ENCODE peak calls at places on chromosomes 12 and 14, in five cellular contexts. A, V, J, L and S are unnamed samples.

GRCh38 chr12:1936406-1937320 is 18.2 kb upstream of the CACNA2D4 start:
- DNase-seq in A (peak; percentile 40), V (no peak), J (peak; percentile 87), L (peak; percentile 81), S (no peak)

GRCh38 chr12:91181053-91181452 is 1.6 kb downstream of the DCN start:
- DNase-seq in A (no peak), V (no peak), J (no peak), L (peak; percentile 8), S (no peak)

GRCh38 chr12:95820096-95820703 is 29.6 kb upstream of the NTN4 start:
- DNase-seq in A (no peak), V (no peak), J (no peak), L (peak; percentile 25), S (peak; percentile 67)

GRCh38 chr12:75489613-75490210 is 9.2 kb downstream of the GLIPR1 start:
- DNase-seq in A (no peak), V (no peak), J (no peak), L (peak; percentile 62), S (no peak)

GRCh38 chr12:131085125-131085815 is 131.6 kb downstream of the ADGRD1 start:
- DNase-seq in A (no peak), V (peak; percentile 2), J (peak; percentile 22), L (no peak), S (peak; percentile 3)

GRCh38 chr12:102950950-102951490 is 6.5 kb upstream of the ASCL1 start:
- DNase-seq in A (no peak), V (no peak), J (no peak), L (no peak), S (no peak)

GRCh38 chr12:120091371-120092090 is 25.0 kb downstream of the RAB35 start:
- DNase-seq in A (no peak), V (no peak), J (no peak), L (no peak), S (no peak)

GRCh38 chr12:76123301-76124212 is 39.1 kb upstream of the NAP1L1 start:
- DNase-seq in A (peak; percentile 16), V (no peak), J (no peak), L (peak; percentile 61), S (no peak)

GRCh38 chr12:124545508-124546418 is 21.6 kb downstream of the NCOR2 start:
- DNase-seq in A (no peak), V (no peak), J (no peak), L (peak; percentile 88), S (no peak)

GRCh38 chr12:119788783-119789182 is 88.3 kb downstream of the CIT start:
- DNase-seq in A (no peak), V (no peak), J (no peak), L (no peak), S (no peak)

GRCh38 chr12:14258468-14258947 is 107.0 kb upstream of the ATF7IP start:
- DNase-seq in A (no peak), V (no peak), J (no peak), L (no peak), S (no peak)

GRCh38 chr14:103533137-103533998 is 4.4 kb downstream of the TRMT61A start:
- DNase-seq in A (no peak), V (no peak), J (no peak), L (no peak), S (no peak)

GRCh38 chr12:39846971-39847661 is 227.5 kb upstream of the ABCD2 start:
- DNase-seq in A (no peak), V (no peak), J (no peak), L (peak; percentile 36), S (no peak)

GRCh38 chr12:130916251-130916911 is 37.3 kb upstream of the ADGRD1 start:
- DNase-seq in A (no peak), V (no peak), J (peak; percentile 62), L (no peak), S (peak; percentile 63)

GRCh38 chr12:91383106-91383505 is 200.5 kb upstream of the DCN start:
- DNase-seq in A (no peak), V (no peak), J (no peak), L (no peak), S (no peak)

GRCh38 chr12:104718581-104718980 is 239.5 kb downstream of the SLC41A2 start:
- DNase-seq in A (peak; percentile 53), V (no peak), J (no peak), L (peak; percentile 54), S (no peak)

GRCh38 chr12:94725375-94726168 is 75.2 kb upstream of the TMCC3 start:
- DNase-seq in A (peak; percentile 20), V (no peak), J (no peak), L (peak; percentile 20), S (no peak)

GRCh38 chr12:75207338-75208083 is 2.1 kb downstream of the KCNC2 start:
- DNase-seq in A (no peak), V (no peak), J (no peak), L (no peak), S (no peak)

GRCh38 chr12:57744777-57745484 is at the start of gene TSPAN31:
- DNase-seq in A (peak; percentile 97), V (peak; percentile 91), J (peak; percentile 98), L (peak; percentile 97), S (peak; percentile 98)

GRCh38 chr14:50937325-50937724 is 7.0 kb downstream of the PYGL start:
- DNase-seq in A (no peak), V (no peak), J (no peak), L (peak; percentile 80), S (no peak)

GRCh38 chr12:80708535-80709328 is 1.3 kb downstream of the MYF6 start:
- DNase-seq in A (no peak), V (no peak), J (no peak), L (peak; percentile 14), S (no peak)

GRCh38 chr12:124774462-124775167 is 89.0 kb downstream of the SCARB1 start:
- DNase-seq in A (peak; percentile 100), V (peak; percentile 25), J (peak; percentile 62), L (peak; percentile 99), S (peak; percentile 63)

GRCh38 chr12:17511369-17511768 is 578.6 kb downstream of the RERGL start:
- DNase-seq in A (no peak), V (no peak), J (no peak), L (no peak), S (no peak)

GRCh38 chr14:104580961-104581360 is 1.4 kb downstream of the C14orf180 start:
- DNase-seq in A (no peak), V (no peak), J (no peak), L (peak; percentile 6), S (no peak)

DNA sequence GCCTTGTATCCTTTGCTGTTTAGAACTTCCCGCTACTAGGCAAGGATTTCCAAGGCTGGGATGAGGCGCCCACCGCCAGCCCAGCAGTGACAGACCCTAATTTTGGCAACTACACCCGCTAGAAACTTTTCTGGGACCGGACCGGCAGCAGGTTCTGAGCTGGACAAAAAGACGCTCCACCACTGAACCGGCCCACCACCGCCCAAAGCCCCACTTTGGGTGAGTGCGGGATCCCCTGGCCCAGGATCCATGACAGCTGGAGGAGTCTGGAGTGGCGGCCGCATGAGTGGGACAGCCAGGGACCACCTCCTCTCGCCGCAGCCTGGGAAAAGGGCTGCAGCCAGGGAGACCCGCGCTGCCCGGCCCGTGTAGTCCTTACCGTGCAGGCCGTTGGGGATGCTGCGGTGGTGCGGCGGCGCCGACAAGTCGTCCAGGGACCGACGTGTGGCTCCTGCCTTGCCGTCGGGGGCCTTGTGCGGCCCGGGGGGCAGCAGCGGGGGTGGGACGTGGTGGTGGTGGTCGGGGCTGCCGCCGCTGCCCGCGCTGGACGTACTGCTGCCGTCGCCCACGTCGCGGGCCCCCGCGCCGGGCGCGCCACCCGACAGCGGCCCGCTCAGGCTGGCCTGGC is 1.1 kb downstream of the CCDC85C start:
- DNase-seq in A (no peak), V (no peak), J (no peak), L (no peak), S (no peak)
- H3K4me3 ChIP-seq in A (peak overlapping the region; percentile 46), V (peak overlapping the region; percentile 21), J (peak overlapping the region; percentile 37), L (peak overlapping the region; percentile 58), S (peak overlapping the region; percentile 63)

GRCh38 chr14:65414961-65415589 is 2.5 kb downstream of the FUT8 start:
- DNase-seq in A (peak; percentile 31), V (peak; percentile 27), J (no peak), L (peak; percentile 9), S (peak; percentile 27)

GRCh38 chr14:65413739-65414045 is 1.2 kb downstream of the FUT8 start:
- DNase-seq in A (no peak), V (no peak), J (no peak), L (no peak), S (no peak)

GRCh38 chr14:65412189-65412846 is at the start of gene FUT8:
- DNase-seq in A (peak; percentile 93), V (peak; percentile 98), J (peak; percentile 88), L (peak; percentile 91), S (peak; percentile 85)

GRCh38 chr14:65411656-65412188 is 808 bp upstream of the FUT8 start:
- DNase-seq in A (peak; percentile 79), V (peak; percentile 85), J (peak; percentile 95), L (peak; percentile 91), S (peak; percentile 84)

DNA sequence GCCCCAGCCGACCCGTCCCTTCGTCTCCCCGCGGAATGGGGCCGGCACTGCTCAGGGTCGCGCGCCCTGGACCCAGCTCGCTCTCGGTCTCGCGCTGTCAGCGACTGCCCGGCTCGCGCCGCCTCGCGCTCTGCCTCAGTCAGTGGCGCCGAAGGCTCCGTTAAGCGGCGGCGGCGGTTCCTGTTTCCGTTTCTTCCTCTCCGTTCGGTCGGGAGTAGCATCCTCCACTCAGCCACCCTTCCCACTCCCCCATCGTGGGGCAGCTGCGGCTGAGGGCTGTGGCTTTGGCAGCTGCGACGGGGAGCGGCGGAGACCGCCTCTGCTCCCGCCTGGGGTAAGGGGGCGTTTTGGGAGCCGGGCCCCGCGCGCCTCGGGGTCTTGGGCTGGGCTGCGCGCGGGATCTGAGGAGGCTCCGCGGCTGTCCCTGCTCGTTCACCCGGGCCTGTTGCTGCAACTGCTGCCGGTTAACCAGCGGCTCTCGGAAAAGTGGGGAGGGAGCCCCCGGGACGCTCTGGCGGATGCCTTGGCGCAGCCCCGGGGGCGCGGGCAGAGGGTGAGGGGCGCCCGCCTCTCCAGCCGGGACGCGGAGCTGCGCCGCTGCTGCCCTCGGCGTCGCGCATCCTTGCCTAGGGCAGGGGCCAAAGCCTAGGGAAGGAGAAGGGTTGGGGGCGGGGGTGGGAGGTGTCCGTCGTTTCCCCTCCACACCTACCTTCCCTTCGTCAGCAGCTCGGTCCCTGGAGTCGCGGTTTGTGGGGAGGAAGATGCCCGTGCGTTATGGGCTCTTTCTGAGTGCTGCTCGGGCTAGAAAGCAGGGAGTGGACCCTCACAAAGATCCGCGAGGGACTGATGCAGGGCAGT is 580 bp downstream of the FUT8 start:
- DNase-seq in A (peak; percentile 38), V (peak; percentile 82), J (no peak), L (peak; percentile 64), S (peak; percentile 46)
- TF ChIP-seq CTCF in A (no peak), V (peak; percentile 10), J (no peak), L (no peak), S (no peak)

DNA sequence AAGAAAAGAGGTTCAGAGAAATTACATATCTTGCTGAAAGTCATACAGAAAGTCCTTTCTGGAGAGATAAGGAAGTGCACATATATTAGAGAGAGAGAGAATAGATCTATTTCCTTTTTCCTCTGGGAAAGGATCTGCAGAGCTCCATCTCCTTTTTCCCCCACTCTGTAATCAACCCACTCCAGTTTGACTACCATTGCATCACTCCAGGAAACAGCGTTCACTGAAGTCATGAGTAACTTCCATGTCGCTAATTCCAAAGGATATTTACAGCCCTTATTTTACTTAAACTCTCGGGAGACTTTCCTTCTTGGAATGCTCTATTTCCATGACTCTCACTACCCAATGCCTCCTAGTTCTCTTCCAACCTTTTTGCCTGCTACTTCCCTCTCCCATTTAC is 72.5 kb upstream of the PARP11 start:
- DNase-seq in A (no peak), V (no peak), J (no peak), L (no peak), S (no peak)
- H3K4me3 ChIP-seq in A (no peak overlapping the region), V (no peak overlapping the region), J (no peak overlapping the region), L (no peak overlapping the region), S (no peak overlapping the region)

DNA sequence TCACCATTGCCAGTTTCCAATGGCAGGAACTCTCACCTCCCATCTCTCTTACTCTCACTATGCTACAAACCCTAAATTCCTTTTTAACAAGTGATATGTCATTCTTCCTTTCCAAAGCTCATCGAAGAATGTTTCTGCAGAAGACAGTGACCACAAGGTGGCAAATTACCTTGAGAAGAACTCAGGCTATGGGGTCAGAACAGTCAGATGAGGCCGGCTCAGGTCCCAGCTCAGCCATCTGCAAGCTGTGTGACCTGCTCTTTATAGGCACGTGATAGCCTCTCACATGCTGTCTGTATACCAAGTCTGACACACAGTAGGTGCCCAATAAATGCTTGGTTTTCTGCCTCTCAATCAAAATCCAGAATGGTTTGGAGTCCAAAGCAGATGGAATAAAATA is 80.7 kb downstream of the FOXN3 start:
- DNase-seq in A (no peak), V (no peak), J (no peak), L (no peak), S (no peak)
- TF ChIP-seq CTCF in A (no peak), V (peak; percentile 40), J (no peak), L (no peak), S (no peak)